ENCODE peak calls at places on chromosomes 11 and 22, in ten cellular contexts. One of them, this sample, is unnamed.

GRCh38 chr11:33598426-33599069 is 102.1 kb downstream of the C11orf91 start:
- DNase-seq in stimulated activated CD8-positive, alpha-beta memory T cell treated with anti-CD3 and anti-CD28 coated beads, Interleukin-15, amount 100 ng/mL, for 1 hour: no peak
- DNase-seq in AG09309: no peak
- DNase-seq in HCEC 1CT: no peak
- DNase-seq in ACHN: no peak
- DNase-seq in nucleus accumbens: peak; percentile 37
- DNase-seq in Caco-2: no peak
- DNase-seq in naive thymus-derived CD8-positive, alpha-beta T cell: no peak
- DNase-seq in prostate gland: no peak
- DNase-seq in non-pigmented ciliary epithelial cell: no peak
- DNase-seq in this sample: no peak

GRCh38 chr22:22037740-22038139 is 55.2 kb upstream of the TOP3B start:
- DNase-seq in stimulated activated CD8-positive, alpha-beta memory T cell treated with anti-CD3 and anti-CD28 coated beads, Interleukin-15, amount 100 ng/mL, for 1 hour: no peak
- DNase-seq in AG09309: no peak
- DNase-seq in HCEC 1CT: peak; percentile 38
- DNase-seq in ACHN: no peak
- DNase-seq in nucleus accumbens: no peak
- DNase-seq in Caco-2: no peak
- DNase-seq in naive thymus-derived CD8-positive, alpha-beta T cell: no peak
- DNase-seq in prostate gland: no peak
- DNase-seq in non-pigmented ciliary epithelial cell: peak; percentile 77
- DNase-seq in this sample: no peak

GRCh38 chr22:46104881-46105493 is 45.3 kb upstream of the PPARA start:
- DNase-seq in stimulated activated CD8-positive, alpha-beta memory T cell treated with anti-CD3 and anti-CD28 coated beads, Interleukin-15, amount 100 ng/mL, for 1 hour: no peak
- DNase-seq in AG09309: no peak
- DNase-seq in HCEC 1CT: no peak
- DNase-seq in ACHN: peak; percentile 53
- DNase-seq in nucleus accumbens: no peak
- DNase-seq in Caco-2: no peak
- DNase-seq in naive thymus-derived CD8-positive, alpha-beta T cell: no peak
- DNase-seq in prostate gland: no peak
- DNase-seq in non-pigmented ciliary epithelial cell: no peak
- DNase-seq in this sample: no peak

GRCh38 chr11:59206635-59207034 is 6.1 kb downstream of the MPEG1 start:
- DNase-seq in stimulated activated CD8-positive, alpha-beta memory T cell treated with anti-CD3 and anti-CD28 coated beads, Interleukin-15, amount 100 ng/mL, for 1 hour: no peak
- DNase-seq in AG09309: no peak
- DNase-seq in HCEC 1CT: peak; percentile 34
- DNase-seq in ACHN: peak; percentile 43
- DNase-seq in nucleus accumbens: no peak
- DNase-seq in Caco-2: peak; percentile 63
- DNase-seq in naive thymus-derived CD8-positive, alpha-beta T cell: no peak
- DNase-seq in prostate gland: no peak
- DNase-seq in non-pigmented ciliary epithelial cell: no peak
- DNase-seq in this sample: no peak

GRCh38 chr11:66649903-66650302 is 11.4 kb downstream of the RBM4 start:
- DNase-seq in stimulated activated CD8-positive, alpha-beta memory T cell treated with anti-CD3 and anti-CD28 coated beads, Interleukin-15, amount 100 ng/mL, for 1 hour: no peak
- DNase-seq in AG09309: no peak
- DNase-seq in HCEC 1CT: no peak
- DNase-seq in ACHN: no peak
- DNase-seq in nucleus accumbens: no peak
- DNase-seq in Caco-2: no peak
- DNase-seq in naive thymus-derived CD8-positive, alpha-beta T cell: no peak
- DNase-seq in prostate gland: no peak
- DNase-seq in non-pigmented ciliary epithelial cell: no peak
- DNase-seq in this sample: no peak

GRCh38 chr11:103024086-103024485 is 67.9 kb downstream of the DCUN1D5 start:
- DNase-seq in stimulated activated CD8-positive, alpha-beta memory T cell treated with anti-CD3 and anti-CD28 coated beads, Interleukin-15, amount 100 ng/mL, for 1 hour: no peak
- DNase-seq in AG09309: no peak
- DNase-seq in HCEC 1CT: peak; percentile 5
- DNase-seq in ACHN: no peak
- DNase-seq in nucleus accumbens: no peak
- DNase-seq in Caco-2: no peak
- DNase-seq in naive thymus-derived CD8-positive, alpha-beta T cell: no peak
- DNase-seq in prostate gland: no peak
- DNase-seq in non-pigmented ciliary epithelial cell: no peak
- DNase-seq in this sample: no peak

GRCh38 chr11:118342503-118343161 is at the start of gene CD3D:
- DNase-seq in stimulated activated CD8-positive, alpha-beta memory T cell treated with anti-CD3 and anti-CD28 coated beads, Interleukin-15, amount 100 ng/mL, for 1 hour: peak; percentile 40
- DNase-seq in AG09309: no peak
- DNase-seq in HCEC 1CT: no peak
- DNase-seq in ACHN: no peak
- DNase-seq in nucleus accumbens: no peak
- DNase-seq in Caco-2: no peak
- DNase-seq in naive thymus-derived CD8-positive, alpha-beta T cell: peak; percentile 86
- DNase-seq in prostate gland: no peak
- DNase-seq in non-pigmented ciliary epithelial cell: no peak
- DNase-seq in this sample: no peak

GRCh38 chr11:112051768-112052167 is 22.0 kb downstream of the PIH1D2 start:
- DNase-seq in stimulated activated CD8-positive, alpha-beta memory T cell treated with anti-CD3 and anti-CD28 coated beads, Interleukin-15, amount 100 ng/mL, for 1 hour: no peak
- DNase-seq in AG09309: no peak
- DNase-seq in HCEC 1CT: no peak
- DNase-seq in ACHN: no peak
- DNase-seq in nucleus accumbens: no peak
- DNase-seq in Caco-2: no peak
- DNase-seq in naive thymus-derived CD8-positive, alpha-beta T cell: no peak
- DNase-seq in prostate gland: no peak
- DNase-seq in non-pigmented ciliary epithelial cell: no peak
- DNase-seq in this sample: no peak

GRCh38 chr11:94800394-94800793 is 32.2 kb downstream of the AMOTL1 start:
- DNase-seq in stimulated activated CD8-positive, alpha-beta memory T cell treated with anti-CD3 and anti-CD28 coated beads, Interleukin-15, amount 100 ng/mL, for 1 hour: no peak
- DNase-seq in AG09309: peak; percentile 61
- DNase-seq in HCEC 1CT: no peak
- DNase-seq in ACHN: no peak
- DNase-seq in nucleus accumbens: no peak
- DNase-seq in Caco-2: no peak
- DNase-seq in naive thymus-derived CD8-positive, alpha-beta T cell: no peak
- DNase-seq in prostate gland: peak; percentile 86
- DNase-seq in non-pigmented ciliary epithelial cell: no peak
- DNase-seq in this sample: no peak

GRCh38 chr22:46854125-46854870 is 91.8 kb downstream of the TBC1D22A start:
- DNase-seq in stimulated activated CD8-positive, alpha-beta memory T cell treated with anti-CD3 and anti-CD28 coated beads, Interleukin-15, amount 100 ng/mL, for 1 hour: no peak
- DNase-seq in AG09309: no peak
- DNase-seq in HCEC 1CT: no peak
- DNase-seq in ACHN: no peak
- DNase-seq in nucleus accumbens: no peak
- DNase-seq in Caco-2: no peak
- DNase-seq in naive thymus-derived CD8-positive, alpha-beta T cell: no peak
- DNase-seq in prostate gland: no peak
- DNase-seq in non-pigmented ciliary epithelial cell: no peak
- DNase-seq in this sample: peak; percentile 76

GRCh38 chr11:4982678-4983077 is 12.0 kb upstream of the OR51L1 start:
- DNase-seq in stimulated activated CD8-positive, alpha-beta memory T cell treated with anti-CD3 and anti-CD28 coated beads, Interleukin-15, amount 100 ng/mL, for 1 hour: no peak
- DNase-seq in AG09309: no peak
- DNase-seq in HCEC 1CT: no peak
- DNase-seq in ACHN: no peak
- DNase-seq in nucleus accumbens: no peak
- DNase-seq in Caco-2: no peak
- DNase-seq in naive thymus-derived CD8-positive, alpha-beta T cell: no peak
- DNase-seq in prostate gland: no peak
- DNase-seq in non-pigmented ciliary epithelial cell: no peak
- DNase-seq in this sample: no peak

GRCh38 chr11:66932543-66932942 is 25.6 kb downstream of the PC start:
- DNase-seq in stimulated activated CD8-positive, alpha-beta memory T cell treated with anti-CD3 and anti-CD28 coated beads, Interleukin-15, amount 100 ng/mL, for 1 hour: no peak
- DNase-seq in AG09309: no peak
- DNase-seq in HCEC 1CT: no peak
- DNase-seq in ACHN: no peak
- DNase-seq in nucleus accumbens: no peak
- DNase-seq in Caco-2: no peak
- DNase-seq in naive thymus-derived CD8-positive, alpha-beta T cell: no peak
- DNase-seq in prostate gland: no peak
- DNase-seq in non-pigmented ciliary epithelial cell: no peak
- DNase-seq in this sample: no peak

GRCh38 chr11:41457216-41458014 is 2.0 kb downstream of the LRRC4C start:
- DNase-seq in stimulated activated CD8-positive, alpha-beta memory T cell treated with anti-CD3 and anti-CD28 coated beads, Interleukin-15, amount 100 ng/mL, for 1 hour: no peak
- DNase-seq in AG09309: no peak
- DNase-seq in HCEC 1CT: no peak
- DNase-seq in ACHN: no peak
- DNase-seq in nucleus accumbens: no peak
- DNase-seq in Caco-2: no peak
- DNase-seq in naive thymus-derived CD8-positive, alpha-beta T cell: no peak
- DNase-seq in prostate gland: no peak
- DNase-seq in non-pigmented ciliary epithelial cell: no peak
- DNase-seq in this sample: no peak

GRCh38 chr22:34429314-34429713 is 509.0 kb upstream of the LARGE1 start:
- DNase-seq in stimulated activated CD8-positive, alpha-beta memory T cell treated with anti-CD3 and anti-CD28 coated beads, Interleukin-15, amount 100 ng/mL, for 1 hour: no peak
- DNase-seq in AG09309: no peak
- DNase-seq in HCEC 1CT: no peak
- DNase-seq in ACHN: no peak
- DNase-seq in nucleus accumbens: no peak
- DNase-seq in Caco-2: no peak
- DNase-seq in naive thymus-derived CD8-positive, alpha-beta T cell: no peak
- DNase-seq in prostate gland: no peak
- DNase-seq in non-pigmented ciliary epithelial cell: no peak
- DNase-seq in this sample: no peak

GRCh38 chr11:13009921-13010736 is 1.0 kb downstream of the RASSF10 start:
- DNase-seq in stimulated activated CD8-positive, alpha-beta memory T cell treated with anti-CD3 and anti-CD28 coated beads, Interleukin-15, amount 100 ng/mL, for 1 hour: no peak
- DNase-seq in AG09309: no peak
- DNase-seq in HCEC 1CT: no peak
- DNase-seq in ACHN: no peak
- DNase-seq in nucleus accumbens: no peak
- DNase-seq in Caco-2: peak; percentile 47
- DNase-seq in naive thymus-derived CD8-positive, alpha-beta T cell: no peak
- DNase-seq in prostate gland: no peak
- DNase-seq in non-pigmented ciliary epithelial cell: no peak
- DNase-seq in this sample: peak; percentile 52

GRCh38 chr11:47108214-47108613 is 68.5 kb downstream of the ARFGAP2 start:
- DNase-seq in stimulated activated CD8-positive, alpha-beta memory T cell treated with anti-CD3 and anti-CD28 coated beads, Interleukin-15, amount 100 ng/mL, for 1 hour: no peak
- DNase-seq in AG09309: no peak
- DNase-seq in HCEC 1CT: no peak
- DNase-seq in ACHN: no peak
- DNase-seq in nucleus accumbens: no peak
- DNase-seq in Caco-2: no peak
- DNase-seq in naive thymus-derived CD8-positive, alpha-beta T cell: no peak
- DNase-seq in prostate gland: no peak
- DNase-seq in non-pigmented ciliary epithelial cell: no peak
- DNase-seq in this sample: no peak

GRCh38 chr11:450809-451451 is 851 bp downstream of the PTDSS2 start:
- DNase-seq in stimulated activated CD8-positive, alpha-beta memory T cell treated with anti-CD3 and anti-CD28 coated beads, Interleukin-15, amount 100 ng/mL, for 1 hour: peak; percentile 54
- DNase-seq in AG09309: no peak
- DNase-seq in HCEC 1CT: peak; percentile 64
- DNase-seq in ACHN: peak; percentile 59
- DNase-seq in nucleus accumbens: no peak
- DNase-seq in Caco-2: peak; percentile 82
- DNase-seq in naive thymus-derived CD8-positive, alpha-beta T cell: peak; percentile 88
- DNase-seq in prostate gland: peak; percentile 69
- DNase-seq in non-pigmented ciliary epithelial cell: no peak
- DNase-seq in this sample: peak; percentile 82

GRCh38 chr11:9399466-9399865 is 15.0 kb downstream of the IPO7 start:
- DNase-seq in stimulated activated CD8-positive, alpha-beta memory T cell treated with anti-CD3 and anti-CD28 coated beads, Interleukin-15, amount 100 ng/mL, for 1 hour: no peak
- DNase-seq in AG09309: no peak
- DNase-seq in HCEC 1CT: no peak
- DNase-seq in ACHN: no peak
- DNase-seq in nucleus accumbens: no peak
- DNase-seq in Caco-2: no peak
- DNase-seq in naive thymus-derived CD8-positive, alpha-beta T cell: no peak
- DNase-seq in prostate gland: no peak
- DNase-seq in non-pigmented ciliary epithelial cell: no peak
- DNase-seq in this sample: no peak

GRCh38 chr11:47899801-47900200 is 51.7 kb upstream of the NUP160 start:
- DNase-seq in stimulated activated CD8-positive, alpha-beta memory T cell treated with anti-CD3 and anti-CD28 coated beads, Interleukin-15, amount 100 ng/mL, for 1 hour: no peak
- DNase-seq in AG09309: no peak
- DNase-seq in HCEC 1CT: no peak
- DNase-seq in ACHN: no peak
- DNase-seq in nucleus accumbens: no peak
- DNase-seq in Caco-2: no peak
- DNase-seq in naive thymus-derived CD8-positive, alpha-beta T cell: no peak
- DNase-seq in prostate gland: no peak
- DNase-seq in non-pigmented ciliary epithelial cell: no peak
- DNase-seq in this sample: no peak

GRCh38 chr11:9219115-9219514 is 46.0 kb downstream of the DENND5A start:
- DNase-seq in stimulated activated CD8-positive, alpha-beta memory T cell treated with anti-CD3 and anti-CD28 coated beads, Interleukin-15, amount 100 ng/mL, for 1 hour: no peak
- DNase-seq in AG09309: peak; percentile 74
- DNase-seq in HCEC 1CT: no peak
- DNase-seq in ACHN: no peak
- DNase-seq in nucleus accumbens: no peak
- DNase-seq in Caco-2: no peak
- DNase-seq in naive thymus-derived CD8-positive, alpha-beta T cell: no peak
- DNase-seq in prostate gland: no peak
- DNase-seq in non-pigmented ciliary epithelial cell: no peak
- DNase-seq in this sample: no peak

GRCh38 chr11:96878299-96879051 is 488.7 kb downstream of the JRKL start:
- DNase-seq in stimulated activated CD8-positive, alpha-beta memory T cell treated with anti-CD3 and anti-CD28 coated beads, Interleukin-15, amount 100 ng/mL, for 1 hour: no peak
- DNase-seq in AG09309: no peak
- DNase-seq in HCEC 1CT: no peak
- DNase-seq in ACHN: no peak
- DNase-seq in nucleus accumbens: no peak
- DNase-seq in Caco-2: no peak
- DNase-seq in naive thymus-derived CD8-positive, alpha-beta T cell: no peak
- DNase-seq in prostate gland: no peak
- DNase-seq in non-pigmented ciliary epithelial cell: no peak
- DNase-seq in this sample: peak; percentile 31

GRCh38 chr11:88312665-88313064 is 24.9 kb downstream of the CTSC start:
- DNase-seq in stimulated activated CD8-positive, alpha-beta memory T cell treated with anti-CD3 and anti-CD28 coated beads, Interleukin-15, amount 100 ng/mL, for 1 hour: no peak
- DNase-seq in AG09309: no peak
- DNase-seq in HCEC 1CT: no peak
- DNase-seq in ACHN: no peak
- DNase-seq in nucleus accumbens: no peak
- DNase-seq in Caco-2: no peak
- DNase-seq in naive thymus-derived CD8-positive, alpha-beta T cell: no peak
- DNase-seq in prostate gland: no peak
- DNase-seq in non-pigmented ciliary epithelial cell: no peak
- DNase-seq in this sample: no peak

GRCh38 chr22:31944700-31945477 is 554 bp downstream of the YWHAH start:
- DNase-seq in stimulated activated CD8-positive, alpha-beta memory T cell treated with anti-CD3 and anti-CD28 coated beads, Interleukin-15, amount 100 ng/mL, for 1 hour: no peak
- DNase-seq in AG09309: no peak
- DNase-seq in HCEC 1CT: no peak
- DNase-seq in ACHN: peak; percentile 16
- DNase-seq in nucleus accumbens: no peak
- DNase-seq in Caco-2: peak; percentile 59
- DNase-seq in naive thymus-derived CD8-positive, alpha-beta T cell: no peak
- DNase-seq in prostate gland: peak; percentile 30
- DNase-seq in non-pigmented ciliary epithelial cell: no peak
- DNase-seq in this sample: peak; percentile 49

This sample was measured in lower lobe of right lung.